ENCODE peak calls at places on chromosomes 1 and 21, in six cellular contexts. U is AG08396; I is AG04450; V is PC-3; A is activated CD4-positive, alpha-beta T cell treated with anti-CD3 and anti-CD28 coated beads, Interleukin-2, amount 10 ng/mL, durations not matched to agents 7 days and 5 days; F is stimulated activated CD4-positive, alpha-beta T cell treated with anti-CD3 and anti-CD28 coated beads, Interleukin-4, amount 100 ng/mL, for 24 hours. E is an unnamed sample.

GRCh38 chr1:9346566-9346965 is 53.9 kb downstream of the SPSB1 start:
- DNase-seq in U (no peak), V (no peak), F (no peak), I (no peak), A (no peak), E (no peak)

GRCh38 chr1:94246692-94247145 is 9.3 kb upstream of the ARHGAP29 start:
- DNase-seq in A (no peak), V (peak; percentile 64), I (no peak), U (no peak), F (no peak), E (no peak)

GRCh38 chr1:204359131-204359473 is 627 bp downstream of the PLEKHA6 start:
- DNase-seq in U (no peak), V (no peak), A (no peak), F (no peak), I (no peak), E (no peak)

GRCh38 chr1:70465911-70466310 is 54.8 kb downstream of the CTH start:
- DNase-seq in A (no peak), I (no peak), U (no peak), V (peak; percentile 11), F (no peak), E (no peak)

GRCh38 chr21:44962481-44962966 is 22.7 kb downstream of the SLX9 start:
- DNase-seq in A (no peak), U (peak; percentile 92), I (peak; percentile 99), V (no peak), F (no peak), E (no peak)

GRCh38 chr1:30378023-30378596 is 345.3 kb downstream of the MATN1 start:
- DNase-seq in F (no peak), U (no peak), A (no peak), I (no peak), V (no peak), E (no peak)

GRCh38 chr1:228336308-228337030 is 70.2 kb downstream of the TRIM11 start:
- DNase-seq in U (peak; percentile 66), V (no peak), I (no peak), F (no peak), A (no peak), E (no peak)

GRCh38 chr1:160046494-160047115 is 14.8 kb upstream of the PIGM start:
- DNase-seq in I (no peak), U (peak; percentile 74), F (peak; percentile 36), A (peak; percentile 48), V (peak; percentile 58), E (no peak)

GRCh38 chr1:111200802-111201161 is 336 bp upstream of the DENND2D start:
- DNase-seq in V (no peak), I (no peak), F (no peak), U (no peak), A (no peak), E (no peak)

GRCh38 chr1:51569284-51570062 is 47.4 kb upstream of the OSBPL9 start:
- DNase-seq in U (no peak), I (peak; percentile 30), V (peak; percentile 98), A (peak; percentile 44), F (peak; percentile 60), E (peak; percentile 77)

GRCh38 chr1:162383516-162383915 is 2.0 kb downstream of the C1orf226 start:
- DNase-seq in A (no peak), F (no peak), I (no peak), V (no peak), U (no peak), E (no peak)

GRCh38 chr1:66932291-66932690 is 7.5 kb downstream of the MIER1 start:
- DNase-seq in I (no peak), A (no peak), U (no peak), V (no peak), F (no peak), E (no peak)

GRCh38 chr1:195195423-195196057 is 1412.7 kb downstream of the KCNT2 start:
- DNase-seq in U (no peak), F (peak; percentile 27), A (peak; percentile 11), V (no peak), I (no peak), E (no peak)

GRCh38 chr1:8004113-8004802 is 21.9 kb downstream of the ERRFI1 start:
- DNase-seq in I (no peak), A (no peak), U (no peak), F (no peak), V (no peak), E (no peak)

E was measured in RKO.